ENCODE peak calls at places on chromosomes 11 and 22, in nine cellular contexts. H, A, N, V, W, J, U, C and O are unnamed samples.

GRCh38 chr11:112440518-112440917 is 179.9 kb upstream of the PLET1 start:
- DNase-seq in H (no peak), A (no peak), N (no peak), V (no peak), W (no peak), J (no peak), U (no peak), C (no peak), O (peak; percentile 82)

GRCh38 chr11:46675288-46675851 is 25.0 kb downstream of the ARHGAP1 start:
- DNase-seq in H (peak; percentile 26), A (no peak), N (peak; percentile 56), V (peak; percentile 72), W (no peak), J (peak; percentile 80), U (peak; percentile 86), C (peak; percentile 47), O (no peak)

GRCh38 chr22:50209893-50210292 is 9.1 kb downstream of the SELENOO start:
- DNase-seq in H (no peak), A (peak; percentile 19), N (peak; percentile 59), V (peak; percentile 57), W (peak; percentile 69), J (peak; percentile 82), U (peak; percentile 84), C (peak; percentile 39), O (peak; percentile 75)

GRCh38 chr11:19027829-19028595 is 32.5 kb downstream of the MRGPRX2 start:
- DNase-seq in H (peak; percentile 4), A (peak; percentile 44), N (no peak), V (peak; percentile 55), W (no peak), J (no peak), U (no peak), C (no peak), O (no peak)

GRCh38 chr11:107799245-107799859 is 59.2 kb downstream of the SLC35F2 start:
- DNase-seq in H (peak; percentile 7), A (peak; percentile 22), N (peak; percentile 52), V (peak; percentile 57), W (peak; percentile 73), J (peak; percentile 83), U (peak; percentile 81), C (peak; percentile 53), O (peak; percentile 84)

GRCh38 chr11:6812391-6813005 is 13.0 kb upstream of the OR6A2 start:
- DNase-seq in H (no peak), A (no peak), N (no peak), V (peak; percentile 34), W (peak; percentile 32), J (peak; percentile 70), U (no peak), C (peak; percentile 9), O (peak; percentile 77)

GRCh38 chr22:42688241-42688913 is 32.3 kb downstream of the A4GALT start:
- DNase-seq in H (peak; percentile 91), A (no peak), N (peak; percentile 90), V (peak; percentile 93), W (peak; percentile 78), J (peak; percentile 100), U (peak; percentile 96), C (peak; percentile 97), O (peak; percentile 70)

GRCh38 chr11:73330569-73331093 is 22.6 kb downstream of the ARHGEF17 start:
- DNase-seq in H (no peak), A (no peak), N (no peak), V (peak; percentile 61), W (peak; percentile 39), J (peak; percentile 70), U (peak; percentile 36), C (no peak), O (peak; percentile 65)

GRCh38 chr22:49281467-49282340 is 546.0 kb downstream of the BRD1 start:
- DNase-seq in H (no peak), A (no peak), N (no peak), V (no peak), W (no peak), J (no peak), U (no peak), C (no peak), O (no peak)

GRCh38 chr11:1878134-1879031 is 13.3 kb downstream of the PRR33 start:
- DNase-seq in H (no peak), A (no peak), N (peak; percentile 64), V (no peak), W (no peak), J (no peak), U (peak; percentile 66), C (no peak), O (no peak)

GRCh38 chr11:3662856-3663255 is 8.3 kb downstream of the CHRNA10 start:
- DNase-seq in H (no peak), A (no peak), N (no peak), V (no peak), W (no peak), J (no peak), U (no peak), C (no peak), O (no peak)

GRCh38 chr11:65576867-65577755 is 1.3 kb downstream of the EHBP1L1 start:
- DNase-seq in H (no peak), A (no peak), N (peak; percentile 55), V (peak; percentile 43), W (no peak), J (peak; percentile 74), U (peak; percentile 95), C (no peak), O (no peak)

GRCh38 chr11:14012836-14013235 is 50.3 kb downstream of the SPON1 start:
- DNase-seq in H (no peak), A (peak; percentile 40), N (no peak), V (peak; percentile 67), W (no peak), J (peak; percentile 34), U (no peak), C (no peak), O (no peak)

GRCh38 chr22:40258463-40259046 is 80.8 kb downstream of the TNRC6B start:
- DNase-seq in H (no peak), A (peak; percentile 15), N (no peak), V (peak; percentile 40), W (no peak), J (peak; percentile 36), U (no peak), C (no peak), O (no peak)

GRCh38 chr22:29343313-29343805 is 27.9 kb upstream of the RASL10A start:
- DNase-seq in H (peak; percentile 43), A (no peak), N (peak; percentile 73), V (peak; percentile 40), W (peak; percentile 33), J (peak; percentile 41), U (peak; percentile 51), C (peak; percentile 28), O (no peak)

GRCh38 chr11:116613201-116613910 is 159.4 kb downstream of the BUD13 start:
- DNase-seq in H (no peak), A (no peak), N (no peak), V (no peak), W (no peak), J (no peak), U (no peak), C (no peak), O (no peak)

GRCh38 chr11:119521551-119521950 is 98.6 kb upstream of the THY1 start:
- DNase-seq in H (no peak), A (no peak), N (no peak), V (no peak), W (no peak), J (no peak), U (no peak), C (no peak), O (no peak)

GRCh38 chr11:109864834-109865557 is 228.2 kb upstream of the ZC3H12C start:
- DNase-seq in H (no peak), A (no peak), N (no peak), V (peak; percentile 74), W (no peak), J (peak; percentile 69), U (no peak), C (peak; percentile 27), O (no peak)

GRCh38 chr11:111796696-111797095 is 30.5 kb upstream of the PPP2R1B start:
- DNase-seq in H (no peak), A (no peak), N (no peak), V (no peak), W (no peak), J (peak; percentile 63), U (no peak), C (peak; percentile 27), O (no peak)

GRCh38 chr11:58316142-58316541 is 42.7 kb downstream of the OR5B17 start:
- DNase-seq in H (no peak), A (peak; percentile 64), N (no peak), V (peak; percentile 80), W (no peak), J (no peak), U (no peak), C (no peak), O (no peak)